ENCODE peak calls at places on chromosomes 7 and 10, in four cellular contexts. One of them, this sample, is unnamed.

GRCh38 chr10:22670796-22671195 is 43.6 kb downstream of the PIP4K2A start:
- DNase-seq in K562: no peak
- DNase-seq in HCT116: no peak
- DNase-seq in endothelial cell of umbilical vein: no peak
- DNase-seq in this sample: no peak

GRCh38 chr7:93231799-93232672 is at the start of gene VPS50:
- DNase-seq in K562: peak
- DNase-seq in HCT116: peak
- DNase-seq in endothelial cell of umbilical vein: peak
- DNase-seq in this sample: peak

GRCh38 chr7:149377386-149377785 is 83.5 kb downstream of the ZNF777 start:
- DNase-seq in K562: no peak
- DNase-seq in HCT116: no peak
- DNase-seq in endothelial cell of umbilical vein: no peak
- DNase-seq in this sample: no peak

GRCh38 chr7:116591202-116592040 is 66.6 kb downstream of the CAV1 start:
- DNase-seq in K562: peak
- DNase-seq in HCT116: peak
- DNase-seq in endothelial cell of umbilical vein: peak
- DNase-seq in this sample: peak

GRCh38 chr7:39709768-39710291 is 86.5 kb downstream of the RALA start:
- DNase-seq in K562: no peak
- DNase-seq in HCT116: no peak
- DNase-seq in endothelial cell of umbilical vein: peak
- DNase-seq in this sample: peak

GRCh38 chr7:158544708-158545107 is 42.9 kb downstream of the PTPRN2 start:
- DNase-seq in K562: no peak
- DNase-seq in HCT116: no peak
- DNase-seq in endothelial cell of umbilical vein: no peak
- DNase-seq in this sample: no peak

GRCh38 chr10:51918921-51919325 is 219.5 kb upstream of the CSTF2T start:
- DNase-seq in K562: no peak
- DNase-seq in HCT116: no peak
- DNase-seq in endothelial cell of umbilical vein: peak
- DNase-seq in this sample: no peak

GRCh38 chr10:52440612-52441285 is 126.7 kb downstream of the DKK1 start:
- DNase-seq in K562: no peak
- DNase-seq in HCT116: no peak
- DNase-seq in endothelial cell of umbilical vein: peak
- DNase-seq in this sample: peak

GRCh38 chr10:101559596-101560292 is 28.3 kb downstream of the POLL start:
- DNase-seq in K562: no peak
- DNase-seq in HCT116: no peak
- DNase-seq in endothelial cell of umbilical vein: no peak
- DNase-seq in this sample: no peak

GRCh38 chr7:142745783-142746182 is 3.5 kb upstream of the PRSS1 start:
- DNase-seq in K562: no peak
- DNase-seq in HCT116: no peak
- DNase-seq in endothelial cell of umbilical vein: no peak
- DNase-seq in this sample: no peak

GRCh38 chr7:68176974-68177373 is 1180.3 kb downstream of the TYW1 start:
- DNase-seq in K562: peak
- DNase-seq in HCT116: peak
- DNase-seq in endothelial cell of umbilical vein: no peak
- DNase-seq in this sample: peak

GRCh38 chr7:92547579-92547978 is 19.0 kb downstream of the RBM48 start:
- DNase-seq in K562: no peak
- DNase-seq in HCT116: no peak
- DNase-seq in endothelial cell of umbilical vein: no peak
- DNase-seq in this sample: no peak

GRCh38 chr7:111392976-111393762 is 169.1 kb downstream of the IMMP2L start:
- DNase-seq in K562: no peak
- DNase-seq in HCT116: no peak
- DNase-seq in endothelial cell of umbilical vein: peak
- DNase-seq in this sample: peak

GRCh38 chr10:124168991-124169826 is 75.8 kb upstream of the CHST15 start:
- DNase-seq in K562: no peak
- DNase-seq in HCT116: no peak
- DNase-seq in endothelial cell of umbilical vein: no peak
- DNase-seq in this sample: no peak

GRCh38 chr7:141355057-141355456 is 196.2 kb upstream of the AGK start:
- DNase-seq in K562: no peak
- DNase-seq in HCT116: no peak
- DNase-seq in endothelial cell of umbilical vein: peak
- DNase-seq in this sample: no peak

GRCh38 chr7:157605638-157606037 is 268.8 kb downstream of the DNAJB6 start:
- DNase-seq in K562: no peak
- DNase-seq in HCT116: no peak
- DNase-seq in endothelial cell of umbilical vein: no peak
- DNase-seq in this sample: no peak

GRCh38 chr7:101953248-101953819 is 135.9 kb downstream of the CUX1 start:
- DNase-seq in K562: no peak
- DNase-seq in HCT116: peak
- DNase-seq in endothelial cell of umbilical vein: no peak
- DNase-seq in this sample: no peak

GRCh38 chr10:3095373-3096139 is 28.2 kb downstream of the PFKP start:
- DNase-seq in K562: peak
- DNase-seq in HCT116: peak
- DNase-seq in endothelial cell of umbilical vein: peak
- DNase-seq in this sample: no peak

GRCh38 chr7:83633516-83633915 is 15.4 kb downstream of the SEMA3E start:
- DNase-seq in K562: no peak
- DNase-seq in HCT116: no peak
- DNase-seq in endothelial cell of umbilical vein: no peak
- DNase-seq in this sample: no peak

GRCh38 chr10:132709471-132709951 is 76.4 kb downstream of the NKX6-2 start:
- DNase-seq in K562: no peak
- DNase-seq in HCT116: no peak
- DNase-seq in endothelial cell of umbilical vein: no peak
- DNase-seq in this sample: no peak

GRCh38 chr10:61592581-61592980 is 70.1 kb upstream of the CABCOCO1 start:
- DNase-seq in K562: peak
- DNase-seq in HCT116: peak
- DNase-seq in endothelial cell of umbilical vein: peak
- DNase-seq in this sample: peak

GRCh38 chr10:67127441-67127840 is 201.6 kb downstream of the LRRTM3 start:
- DNase-seq in K562: no peak
- DNase-seq in HCT116: no peak
- DNase-seq in endothelial cell of umbilical vein: no peak
- DNase-seq in this sample: no peak

GRCh38 chr10:47348661-47349470 is 703 bp downstream of the RBP3 start:
- DNase-seq in K562: no peak
- DNase-seq in HCT116: no peak
- DNase-seq in endothelial cell of umbilical vein: no peak
- DNase-seq in this sample: no peak

GRCh38 chr10:80324086-80324485 is 32.5 kb downstream of the DYDC1 start:
- DNase-seq in K562: no peak
- DNase-seq in HCT116: no peak
- DNase-seq in endothelial cell of umbilical vein: peak
- DNase-seq in this sample: no peak

GRCh38 chr7:151518105-151518780 is 1.5 kb downstream of the RHEB start:
- DNase-seq in K562: no peak
- DNase-seq in HCT116: no peak
- DNase-seq in endothelial cell of umbilical vein: peak
- DNase-seq in this sample: peak

GRCh38 chr10:109866168-109866994 is 56.9 kb downstream of the XPNPEP1 start:
- DNase-seq in K562: peak
- DNase-seq in HCT116: peak
- DNase-seq in endothelial cell of umbilical vein: peak
- DNase-seq in this sample: peak

GRCh38 chr7:91683823-91684222 is 196.7 kb downstream of the MTERF1 start:
- DNase-seq in K562: no peak
- DNase-seq in HCT116: no peak
- DNase-seq in endothelial cell of umbilical vein: peak
- DNase-seq in this sample: no peak

GRCh38 chr10:96222441-96222840 is 48.9 kb downstream of the BLNK start:
- DNase-seq in K562: no peak
- DNase-seq in HCT116: no peak
- DNase-seq in endothelial cell of umbilical vein: no peak
- DNase-seq in this sample: peak

GRCh38 chr10:3542185-3542611 is 242.8 kb downstream of the KLF6 start:
- DNase-seq in K562: no peak
- DNase-seq in HCT116: no peak
- DNase-seq in endothelial cell of umbilical vein: peak
- DNase-seq in this sample: no peak

GRCh38 chr10:21055339-21056135 is 158.4 kb upstream of the NEBL start:
- DNase-seq in K562: no peak
- DNase-seq in HCT116: no peak
- DNase-seq in endothelial cell of umbilical vein: no peak
- DNase-seq in this sample: no peak

GRCh38 chr7:156994417-156994816 is 16.0 kb downstream of the MNX1 start:
- DNase-seq in K562: no peak
- DNase-seq in HCT116: no peak
- DNase-seq in endothelial cell of umbilical vein: no peak
- DNase-seq in this sample: no peak

GRCh38 chr7:452230-452751 is 67.4 kb downstream of the PDGFA start:
- DNase-seq in K562: peak
- DNase-seq in HCT116: no peak
- DNase-seq in endothelial cell of umbilical vein: no peak
- DNase-seq in this sample: peak

GRCh38 chr7:33186187-33186586 is 56.8 kb downstream of the BBS9 start:
- DNase-seq in K562: no peak
- DNase-seq in HCT116: no peak
- DNase-seq in endothelial cell of umbilical vein: no peak
- DNase-seq in this sample: peak

GRCh38 chr7:7416031-7416968 is 119.4 kb downstream of the COL28A1 start:
- DNase-seq in K562: no peak
- DNase-seq in HCT116: no peak
- DNase-seq in endothelial cell of umbilical vein: no peak
- DNase-seq in this sample: no peak
- TF ChIP-seq POLR2AphosphoS5 in K562: no peak
- TF ChIP-seq POLR2AphosphoS5 in HCT116: no peak
- TF ChIP-seq POLR2AphosphoS5 in endothelial cell of umbilical vein: no peak
- TF ChIP-seq POLR2AphosphoS5 in this sample: no peak

DNA sequence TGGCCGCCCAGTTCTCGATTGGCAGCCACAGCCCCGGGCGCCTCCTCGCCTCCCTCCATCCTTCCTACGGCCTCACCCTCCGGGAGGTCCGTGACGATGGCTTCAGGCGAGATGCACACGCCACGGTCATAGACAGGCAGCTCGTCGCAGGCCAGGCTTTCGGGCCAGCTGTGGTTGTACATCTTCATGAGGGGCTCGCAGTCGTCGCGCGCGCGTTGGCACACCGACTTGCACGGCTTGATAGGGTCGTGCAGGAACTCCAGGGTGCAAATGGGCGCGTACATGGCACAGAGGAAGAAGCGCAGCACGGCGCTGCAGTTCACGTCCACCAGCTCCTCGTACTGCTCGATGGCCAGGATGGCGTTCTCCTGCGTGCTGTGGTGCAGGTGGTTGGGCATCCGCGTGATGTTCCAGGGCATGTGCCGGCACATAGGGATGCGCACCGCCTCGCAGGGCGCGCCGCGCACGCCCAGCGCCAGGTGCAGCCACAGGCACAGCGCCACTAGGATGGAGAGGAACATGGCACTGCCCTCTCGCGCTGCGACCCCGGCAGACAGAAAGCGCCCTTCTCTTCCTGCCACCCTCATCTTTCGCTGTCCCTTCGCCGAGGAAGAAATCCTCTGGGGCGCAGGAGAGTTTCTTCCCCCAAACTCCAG is 472 bp downstream of the SFRP4 start:
- DNase-seq in K562: no peak
- DNase-seq in HCT116: no peak
- DNase-seq in endothelial cell of umbilical vein: peak
- DNase-seq in this sample: peak
- H2AFZ ChIP-seq in K562: no peak
- H2AFZ ChIP-seq in HCT116: no peak
- H2AFZ ChIP-seq in endothelial cell of umbilical vein: peak
- H2AFZ ChIP-seq in this sample: peak

GRCh38 chr10:42941790-42942189 is 135.1 kb upstream of the RET start:
- DNase-seq in K562: no peak
- DNase-seq in HCT116: no peak
- DNase-seq in endothelial cell of umbilical vein: no peak
- DNase-seq in this sample: no peak

GRCh38 chr10:42940487-42941157 is 136.2 kb upstream of the RET start:
- DNase-seq in K562: no peak
- DNase-seq in HCT116: no peak
- DNase-seq in endothelial cell of umbilical vein: no peak
- DNase-seq in this sample: peak

GRCh38 chr10:42941245-42941644 is 135.6 kb upstream of the RET start:
- DNase-seq in K562: no peak
- DNase-seq in HCT116: no peak
- DNase-seq in endothelial cell of umbilical vein: no peak
- DNase-seq in this sample: no peak

GRCh38 chr10:42942279-42942932 is 134.5 kb upstream of the RET start:
- DNase-seq in K562: no peak
- DNase-seq in HCT116: no peak
- DNase-seq in endothelial cell of umbilical vein: no peak
- DNase-seq in this sample: no peak

DNA sequence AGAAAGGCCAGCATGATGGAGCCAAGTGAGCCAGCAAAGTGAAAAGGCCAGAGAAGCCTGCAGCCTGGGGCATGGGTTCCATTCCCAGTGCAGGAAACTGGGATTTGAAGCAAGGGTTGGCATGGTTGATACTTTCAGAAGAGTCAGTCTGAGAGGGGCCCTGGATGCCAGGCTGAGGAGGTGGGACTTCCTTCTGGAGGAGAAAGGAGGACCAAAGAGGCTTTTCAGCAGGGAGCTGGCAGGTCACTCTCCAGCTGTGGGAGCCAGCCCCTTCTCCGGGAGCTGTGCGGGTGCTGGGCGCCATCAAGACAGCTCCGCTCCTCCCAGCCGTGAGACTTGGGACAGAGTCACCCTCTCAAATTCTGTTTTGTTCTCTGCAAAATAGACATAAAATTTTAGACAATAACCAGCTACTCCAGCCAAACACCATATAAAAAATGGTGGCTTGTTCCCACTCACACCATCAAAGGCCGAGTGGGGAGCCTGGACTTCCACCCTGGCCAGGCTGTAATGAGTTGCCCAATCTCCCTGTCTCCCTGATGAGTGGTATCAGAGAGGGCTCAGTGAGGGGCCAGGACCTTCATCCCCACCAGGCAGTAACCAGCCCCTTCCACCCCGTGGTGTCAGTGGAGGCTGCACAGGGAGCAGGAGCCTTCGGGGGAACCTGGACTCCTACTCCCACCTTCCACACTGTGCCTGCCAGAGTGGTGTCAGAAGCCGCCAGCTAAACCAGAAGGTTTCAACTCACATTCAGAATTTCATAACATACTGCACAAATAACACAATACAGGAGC is 133.6 kb upstream of the RET start:
- DNase-seq in K562: no peak
- DNase-seq in HCT116: no peak
- DNase-seq in endothelial cell of umbilical vein: no peak
- DNase-seq in this sample: no peak
- H3K27ac ChIP-seq in K562: no peak
- H3K27ac ChIP-seq in HCT116: no peak
- H3K27ac ChIP-seq in endothelial cell of umbilical vein: no peak
- H3K27ac ChIP-seq in this sample: no peak

GRCh38 chr10:113058175-113058961 is 108.3 kb downstream of the TCF7L2 start:
- DNase-seq in K562: no peak
- DNase-seq in HCT116: no peak
- DNase-seq in endothelial cell of umbilical vein: peak
- DNase-seq in this sample: peak
- TF ChIP-seq POLR2AphosphoS5 in K562: no peak
- TF ChIP-seq POLR2AphosphoS5 in HCT116: no peak
- TF ChIP-seq POLR2AphosphoS5 in endothelial cell of umbilical vein: no peak
- TF ChIP-seq POLR2AphosphoS5 in this sample: no peak

GRCh38 chr10:88759366-88760101 is at the start of gene LIPN:
- DNase-seq in K562: no peak
- DNase-seq in HCT116: no peak
- DNase-seq in endothelial cell of umbilical vein: no peak
- DNase-seq in this sample: no peak
- H2AFZ ChIP-seq in K562: no peak
- H2AFZ ChIP-seq in HCT116: peak
- H2AFZ ChIP-seq in endothelial cell of umbilical vein: no peak
- H2AFZ ChIP-seq in this sample: no peak

This sample was measured in GM23338.